ENCODE peak calls at places on chromosomes 13 and 19, in eight cellular contexts. One of them, this sample, is unnamed.
A peak's percentile ranks its signal among the peaks of the same experiment; 100 is the strongest.

GRCh38 chr13:113272791-113273190 is 24.2 kb upstream of the LAMP1 start:
- DNase-seq in K562: no peak
- DNase-seq in right lobe of liver: no peak
- DNase-seq in GM12891: no peak
- DNase-seq in tibial nerve: no peak
- DNase-seq in A549: no peak
- DNase-seq in adrenal gland: no peak
- DNase-seq in heart left ventricle: no peak
- DNase-seq in this sample: no peak

GRCh38 chr19:43664008-43664407 is 6.0 kb downstream of the PLAUR start:
- DNase-seq in K562: no peak
- DNase-seq in right lobe of liver: no peak
- DNase-seq in GM12891: no peak
- DNase-seq in tibial nerve: no peak
- DNase-seq in A549: no peak
- DNase-seq in adrenal gland: no peak
- DNase-seq in heart left ventricle: peak; percentile 18
- DNase-seq in this sample: no peak

GRCh38 chr13:40568672-40569350 is 97.6 kb downstream of the FOXO1 start:
- DNase-seq in K562: no peak
- DNase-seq in right lobe of liver: no peak
- DNase-seq in GM12891: no peak
- DNase-seq in tibial nerve: no peak
- DNase-seq in A549: no peak
- DNase-seq in adrenal gland: no peak
- DNase-seq in heart left ventricle: no peak
- DNase-seq in this sample: no peak

GRCh38 chr13:42947925-42948324 is 44.1 kb downstream of the EPSTI1 start:
- DNase-seq in K562: no peak
- DNase-seq in right lobe of liver: no peak
- DNase-seq in GM12891: no peak
- DNase-seq in tibial nerve: no peak
- DNase-seq in A549: no peak
- DNase-seq in adrenal gland: no peak
- DNase-seq in heart left ventricle: no peak
- DNase-seq in this sample: no peak

GRCh38 chr13:75530536-75530935 is 7.1 kb downstream of the COMMD6 start:
- DNase-seq in K562: no peak
- DNase-seq in right lobe of liver: no peak
- DNase-seq in GM12891: no peak
- DNase-seq in tibial nerve: no peak
- DNase-seq in A549: no peak
- DNase-seq in adrenal gland: no peak
- DNase-seq in heart left ventricle: no peak
- DNase-seq in this sample: no peak

GRCh38 chr19:46945668-46946067 is 74.0 kb upstream of the NPAS1 start:
- DNase-seq in K562: no peak
- DNase-seq in right lobe of liver: no peak
- DNase-seq in GM12891: no peak
- DNase-seq in tibial nerve: no peak
- DNase-seq in A549: no peak
- DNase-seq in adrenal gland: no peak
- DNase-seq in heart left ventricle: no peak
- DNase-seq in this sample: no peak

GRCh38 chr13:35557475-35557874 is 81.0 kb upstream of the MAB21L1 start:
- DNase-seq in K562: no peak
- DNase-seq in right lobe of liver: no peak
- DNase-seq in GM12891: no peak
- DNase-seq in tibial nerve: no peak
- DNase-seq in A549: no peak
- DNase-seq in adrenal gland: no peak
- DNase-seq in heart left ventricle: no peak
- DNase-seq in this sample: no peak

GRCh38 chr13:23292596-23292995 is 111.8 kb downstream of the SGCG start:
- DNase-seq in K562: no peak
- DNase-seq in right lobe of liver: no peak
- DNase-seq in GM12891: no peak
- DNase-seq in tibial nerve: no peak
- DNase-seq in A549: no peak
- DNase-seq in adrenal gland: no peak
- DNase-seq in heart left ventricle: no peak
- DNase-seq in this sample: no peak

GRCh38 chr13:71412231-71412630 is 454.8 kb downstream of the DACH1 start:
- DNase-seq in K562: no peak
- DNase-seq in right lobe of liver: no peak
- DNase-seq in GM12891: no peak
- DNase-seq in tibial nerve: no peak
- DNase-seq in A549: no peak
- DNase-seq in adrenal gland: no peak
- DNase-seq in heart left ventricle: no peak
- DNase-seq in this sample: no peak

GRCh38 chr13:112248909-112249592 is 127.1 kb upstream of the SPACA7 start:
- DNase-seq in K562: no peak
- DNase-seq in right lobe of liver: peak; percentile 43
- DNase-seq in GM12891: no peak
- DNase-seq in tibial nerve: no peak
- DNase-seq in A549: no peak
- DNase-seq in adrenal gland: no peak
- DNase-seq in heart left ventricle: no peak
- DNase-seq in this sample: no peak

GRCh38 chr19:40143612-40144011 is 47.6 kb upstream of the MAP3K10 start:
- DNase-seq in K562: no peak
- DNase-seq in right lobe of liver: no peak
- DNase-seq in GM12891: no peak
- DNase-seq in tibial nerve: peak; percentile 12
- DNase-seq in A549: no peak
- DNase-seq in adrenal gland: no peak
- DNase-seq in heart left ventricle: peak; percentile 29
- DNase-seq in this sample: no peak

GRCh38 chr13:78680611-78681010 is 21.7 kb upstream of the OBI1 start:
- DNase-seq in K562: no peak
- DNase-seq in right lobe of liver: no peak
- DNase-seq in GM12891: no peak
- DNase-seq in tibial nerve: no peak
- DNase-seq in A549: no peak
- DNase-seq in adrenal gland: no peak
- DNase-seq in heart left ventricle: no peak
- DNase-seq in this sample: no peak

GRCh38 chr19:27772059-27772458 is 1440.9 kb downstream of the UQCRFS1 start:
- DNase-seq in K562: no peak
- DNase-seq in right lobe of liver: no peak
- DNase-seq in GM12891: no peak
- DNase-seq in tibial nerve: no peak
- DNase-seq in A549: no peak
- DNase-seq in adrenal gland: no peak
- DNase-seq in heart left ventricle: no peak
- DNase-seq in this sample: no peak

GRCh38 chr19:18102916-18103542 is 5.5 kb downstream of the MAST3 start:
- DNase-seq in K562: no peak
- DNase-seq in right lobe of liver: peak; percentile 11
- DNase-seq in GM12891: no peak
- DNase-seq in tibial nerve: no peak
- DNase-seq in A549: no peak
- DNase-seq in adrenal gland: no peak
- DNase-seq in heart left ventricle: no peak
- DNase-seq in this sample: no peak

GRCh38 chr13:19818223-19818842 is 35.6 kb upstream of the PSPC1 start:
- DNase-seq in K562: peak; percentile 48
- DNase-seq in right lobe of liver: peak; percentile 28
- DNase-seq in GM12891: no peak
- DNase-seq in tibial nerve: no peak
- DNase-seq in A549: peak; percentile 7
- DNase-seq in adrenal gland: peak; percentile 21
- DNase-seq in heart left ventricle: peak; percentile 10
- DNase-seq in this sample: no peak

GRCh38 chr19:33332248-33332647 is 29.9 kb upstream of the CEBPA start:
- DNase-seq in K562: no peak
- DNase-seq in right lobe of liver: no peak
- DNase-seq in GM12891: no peak
- DNase-seq in tibial nerve: peak; percentile 19
- DNase-seq in A549: no peak
- DNase-seq in adrenal gland: no peak
- DNase-seq in heart left ventricle: peak; percentile 16
- DNase-seq in this sample: no peak

GRCh38 chr19:50205681-50206138 is 2.3 kb downstream of the MYH14 start:
- DNase-seq in K562: no peak
- DNase-seq in right lobe of liver: peak; percentile 39
- DNase-seq in GM12891: no peak
- DNase-seq in tibial nerve: no peak
- DNase-seq in A549: no peak
- DNase-seq in adrenal gland: no peak
- DNase-seq in heart left ventricle: no peak
- DNase-seq in this sample: no peak

GRCh38 chr19:58046856-58047255 is 12.2 kb upstream of the ZNF135 start:
- DNase-seq in K562: no peak
- DNase-seq in right lobe of liver: no peak
- DNase-seq in GM12891: no peak
- DNase-seq in tibial nerve: no peak
- DNase-seq in A549: no peak
- DNase-seq in adrenal gland: no peak
- DNase-seq in heart left ventricle: no peak
- DNase-seq in this sample: no peak

GRCh38 chr13:67792151-67792665 is 562.1 kb upstream of the PCDH9 start:
- DNase-seq in K562: no peak
- DNase-seq in right lobe of liver: no peak
- DNase-seq in GM12891: no peak
- DNase-seq in tibial nerve: no peak
- DNase-seq in A549: no peak
- DNase-seq in adrenal gland: no peak
- DNase-seq in heart left ventricle: no peak
- DNase-seq in this sample: no peak

GRCh38 chr13:113897161-113897560 is 33.3 kb upstream of the GAS6 start:
- DNase-seq in K562: no peak
- DNase-seq in right lobe of liver: no peak
- DNase-seq in GM12891: no peak
- DNase-seq in tibial nerve: no peak
- DNase-seq in A549: peak; percentile 4
- DNase-seq in adrenal gland: no peak
- DNase-seq in heart left ventricle: no peak
- DNase-seq in this sample: peak; percentile 94

GRCh38 chr13:21152251-21152899 is 24.0 kb downstream of the SKA3 start:
- DNase-seq in K562: no peak
- DNase-seq in right lobe of liver: no peak
- DNase-seq in GM12891: no peak
- DNase-seq in tibial nerve: no peak
- DNase-seq in A549: no peak
- DNase-seq in adrenal gland: no peak
- DNase-seq in heart left ventricle: no peak
- DNase-seq in this sample: no peak

GRCh38 chr19:4638828-4639530 is at the start of gene TNFAIP8L1:
- DNase-seq in K562: peak; percentile 96
- DNase-seq in right lobe of liver: peak; percentile 98
- DNase-seq in GM12891: peak; percentile 100
- DNase-seq in tibial nerve: peak; percentile 97
- DNase-seq in A549: peak; percentile 92
- DNase-seq in adrenal gland: peak; percentile 97
- DNase-seq in heart left ventricle: peak; percentile 97
- DNase-seq in this sample: peak; percentile 97
- TF ChIP-seq POLR2A in K562: no peak
- TF ChIP-seq POLR2A in right lobe of liver: no peak
- TF ChIP-seq POLR2A in GM12891: peak; percentile 52
- TF ChIP-seq POLR2A in tibial nerve: no peak
- TF ChIP-seq POLR2A in A549: no peak
- TF ChIP-seq POLR2A in adrenal gland: no peak
- TF ChIP-seq POLR2A in heart left ventricle: no peak
- TF ChIP-seq POLR2A in this sample: peak; percentile 11

DNA sequence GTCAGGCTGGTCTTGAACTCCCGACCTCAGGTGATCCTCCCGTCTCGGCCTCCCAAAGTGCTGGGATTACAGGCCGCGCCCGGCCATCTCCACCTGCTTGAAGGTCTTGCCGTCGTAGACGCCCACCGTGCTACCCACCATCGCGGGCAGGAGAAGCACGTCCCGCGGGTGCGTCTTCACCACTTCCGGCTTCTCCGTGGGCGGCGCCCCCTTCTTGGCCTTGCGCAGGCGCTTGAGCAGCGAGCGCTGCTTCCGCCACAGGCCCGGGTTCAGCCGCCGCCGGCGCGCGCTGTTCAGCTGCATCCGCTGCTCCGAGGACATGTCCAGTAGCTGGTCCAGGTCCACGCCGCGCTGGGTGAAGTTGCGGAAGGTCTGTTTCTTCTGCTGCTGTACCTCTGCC is 21.6 kb downstream of the EFNA2 start:
- DNase-seq in K562: peak; percentile 87
- DNase-seq in right lobe of liver: peak; percentile 15
- DNase-seq in GM12891: no peak
- DNase-seq in tibial nerve: no peak
- DNase-seq in A549: no peak
- DNase-seq in adrenal gland: no peak
- DNase-seq in heart left ventricle: no peak
- DNase-seq in this sample: no peak
- TF ChIP-seq POLR2A in K562: peak; percentile 73
- TF ChIP-seq POLR2A in right lobe of liver: no peak
- TF ChIP-seq POLR2A in GM12891: no peak
- TF ChIP-seq POLR2A in tibial nerve: no peak
- TF ChIP-seq POLR2A in A549: no peak
- TF ChIP-seq POLR2A in adrenal gland: no peak
- TF ChIP-seq POLR2A in heart left ventricle: no peak
- TF ChIP-seq POLR2A in this sample: no peak

GRCh38 chr13:31042084-31042483 is 109.6 kb downstream of the TEX26 start:
- DNase-seq in K562: no peak
- DNase-seq in right lobe of liver: no peak
- DNase-seq in GM12891: no peak
- DNase-seq in tibial nerve: no peak
- DNase-seq in A549: no peak
- DNase-seq in adrenal gland: no peak
- DNase-seq in heart left ventricle: no peak
- DNase-seq in this sample: no peak
- TF ChIP-seq POLR2A in K562: no peak
- TF ChIP-seq POLR2A in right lobe of liver: no peak
- TF ChIP-seq POLR2A in GM12891: no peak
- TF ChIP-seq POLR2A in tibial nerve: no peak
- TF ChIP-seq POLR2A in A549: no peak
- TF ChIP-seq POLR2A in adrenal gland: no peak
- TF ChIP-seq POLR2A in heart left ventricle: no peak
- TF ChIP-seq POLR2A in this sample: no peak

DNA sequence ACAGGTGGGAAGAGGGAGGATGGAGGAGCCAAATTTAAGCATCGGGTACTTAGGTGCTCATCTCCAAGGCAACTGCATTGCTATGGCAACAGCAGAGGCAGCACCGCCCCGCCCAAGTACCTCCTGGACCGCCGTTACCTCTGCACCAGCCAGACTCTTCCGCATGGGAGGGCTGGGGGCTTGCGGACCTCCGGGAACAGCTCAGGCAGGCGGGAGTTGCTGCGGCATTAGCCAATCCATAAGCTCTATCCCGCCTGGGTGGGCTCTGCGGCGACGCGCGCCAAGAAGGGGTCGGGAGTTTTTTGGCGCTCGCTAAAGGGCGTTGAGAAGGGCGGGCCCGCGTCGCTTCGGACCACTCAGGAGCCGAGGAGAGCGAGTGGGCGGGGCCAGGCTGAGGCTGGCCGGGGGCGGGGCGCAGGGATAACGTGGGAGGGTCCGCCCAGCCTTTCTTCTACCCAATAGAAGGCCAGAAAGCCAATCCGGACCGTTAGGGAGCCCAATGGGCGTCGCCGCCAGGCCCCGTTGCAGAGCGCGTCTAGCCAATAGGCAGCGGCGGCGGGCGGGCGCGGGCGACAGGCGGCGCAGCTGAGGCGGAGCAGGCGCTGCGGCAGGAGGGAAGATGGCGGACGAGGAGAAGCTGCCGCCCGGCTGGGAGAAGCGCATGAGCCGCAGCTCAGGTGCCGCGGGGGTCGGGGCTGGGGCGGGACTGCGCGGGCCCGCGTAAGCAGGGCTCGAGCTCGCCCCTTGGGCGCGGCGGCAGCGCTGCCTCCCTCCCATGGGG is at the start of gene PIN1:
- DNase-seq in K562: peak; percentile 99
- DNase-seq in right lobe of liver: peak; percentile 99
- DNase-seq in GM12891: peak; percentile 99
- DNase-seq in tibial nerve: peak; percentile 99
- DNase-seq in A549: peak; percentile 88
- DNase-seq in adrenal gland: peak; percentile 98
- DNase-seq in heart left ventricle: peak; percentile 99
- DNase-seq in this sample: peak; percentile 97
- TF ChIP-seq POLR2A in K562: peak; percentile 74
- TF ChIP-seq POLR2A in right lobe of liver: peak; percentile 23
- TF ChIP-seq POLR2A in GM12891: peak; percentile 55
- TF ChIP-seq POLR2A in tibial nerve: no peak
- TF ChIP-seq POLR2A in A549: peak; percentile 61
- TF ChIP-seq POLR2A in adrenal gland: peak; percentile 4
- TF ChIP-seq POLR2A in heart left ventricle: no peak
- TF ChIP-seq POLR2A in this sample: peak; percentile 77

This sample was measured in H54.